ENCODE peak calls at places on chromosome 18, in nine cellular contexts. U is D341Med; S is CD8-positive, alpha-beta memory T cell; V is IMR-90; D is left lung; M is NCI-H1092 treated with DMSO at 0.1 percent for 48 hours; B is CD4-positive, CD25-positive, alpha-beta regulatory T cell; Z is tibial artery; C is OCI-M1. L is an unnamed sample.

GRCh38 chr18:71398530-71398929 is 1109.7 kb downstream of the SOCS6 start:
- DNase-seq in U (no peak), S (no peak), V (no peak), D (no peak), M (peak), B (no peak), Z (no peak), C (peak), L (peak)

GRCh38 chr18:9575558-9575957 is 38.8 kb downstream of the PPP4R1 start:
- DNase-seq in U (no peak), S (no peak), V (peak), D (peak), M (peak), B (no peak), Z (peak), C (peak), L (peak)

GRCh38 chr18:36817039-36817438 is 11.8 kb downstream of the TPGS2 start:
- DNase-seq in U (no peak), S (no peak), V (no peak), D (no peak), M (no peak), B (no peak), Z (no peak), C (no peak), L (no peak)

GRCh38 chr18:1483386-1483785 is 578.7 kb downstream of the ADCYAP1 start:
- DNase-seq in U (no peak), S (no peak), V (no peak), D (no peak), M (no peak), B (no peak), Z (no peak), C (no peak), L (no peak)

GRCh38 chr18:76256897-76257500 is 238.0 kb downstream of the ZNF516 start:
- DNase-seq in U (peak), S (no peak), V (peak), D (no peak), M (peak), B (no peak), Z (no peak), C (peak), L (peak)

GRCh38 chr18:63788447-63789096 is 13.4 kb downstream of the SERPINB7 start:
- DNase-seq in U (no peak), S (no peak), V (peak), D (peak), M (no peak), B (no peak), Z (no peak), C (peak), L (no peak)

GRCh38 chr18:12686100-12686499 is 16.4 kb downstream of the CEP76 start:
- DNase-seq in U (peak), S (no peak), V (peak), D (no peak), M (no peak), B (no peak), Z (no peak), C (no peak), L (no peak)

GRCh38 chr18:59881728-59882685 is 17.8 kb upstream of the PMAIP1 start:
- DNase-seq in U (no peak), S (no peak), V (peak), D (no peak), M (peak), B (no peak), Z (no peak), C (peak), L (no peak)

GRCh38 chr18:3427944-3428343 is 22.0 kb upstream of the TGIF1 start:
- DNase-seq in U (no peak), S (no peak), V (no peak), D (no peak), M (no peak), B (no peak), Z (no peak), C (no peak), L (no peak)

GRCh38 chr18:21769206-21769605 is 28.6 kb downstream of the MIB1 start:
- DNase-seq in U (no peak), S (no peak), V (no peak), D (no peak), M (no peak), B (no peak), Z (no peak), C (no peak), L (no peak)

GRCh38 chr18:5841518-5841917 is 53.8 kb downstream of the TMEM200C start:
- DNase-seq in U (no peak), S (no peak), V (no peak), D (no peak), M (no peak), B (no peak), Z (no peak), C (no peak), L (no peak)

GRCh38 chr18:35041752-35042379 is 653 bp downstream of the MAPRE2 start:
- DNase-seq in U (peak), S (peak), V (no peak), D (no peak), M (peak), B (peak), Z (no peak), C (peak), L (no peak)

GRCh38 chr18:58087928-58088722 is 44.1 kb downstream of the NEDD4L start:
- DNase-seq in U (no peak), S (no peak), V (peak), D (peak), M (no peak), B (no peak), Z (no peak), C (peak), L (no peak)

GRCh38 chr18:46868171-46868921 is 49.0 kb downstream of the PIAS2 start:
- DNase-seq in U (no peak), S (no peak), V (no peak), D (no peak), M (no peak), B (no peak), Z (no peak), C (peak), L (no peak)

GRCh38 chr18:25305584-25305983 is 46.4 kb downstream of the ZNF521 start:
- DNase-seq in U (no peak), S (no peak), V (peak), D (no peak), M (no peak), B (no peak), Z (no peak), C (no peak), L (no peak)

GRCh38 chr18:62420151-62420512 is 95.0 kb downstream of the TNFRSF11A start:
- DNase-seq in U (no peak), S (no peak), V (peak), D (no peak), M (no peak), B (no peak), Z (no peak), C (peak), L (no peak)